ENCODE peak calls at places on chromosomes 16 and 17, in four cellular contexts. A is GM13977, E is fibroblast of the aortic adventitia, L is thoracic aorta. Y is an unnamed sample.

GRCh38 chr16:49701867-49702494 is 153.9 kb downstream of the ZNF423 start:
- DNase-seq in E (peak; percentile 64), L (no peak), A (no peak), Y (no peak)

GRCh38 chr17:34382586-34383224 is 19.7 kb upstream of the CCL1 start:
- DNase-seq in E (peak; percentile 17), L (no peak), A (no peak), Y (no peak)

GRCh38 chr16:30526137-30526822 is at the start of gene ZNF768:
- DNase-seq in L (no peak), E (peak; percentile 9), A (peak; percentile 89), Y (no peak)

GRCh38 chr17:35780876-35781409 is 14.5 kb downstream of the MMP28 start:
- DNase-seq in L (no peak), E (no peak), A (no peak), Y (no peak)

GRCh38 chr16:74592847-74593246 is 14.1 kb downstream of the GLG1 start:
- DNase-seq in L (no peak), E (no peak), A (no peak), Y (no peak)

GRCh38 chr16:86642084-86642483 is 63.7 kb downstream of the FOXL1 start:
- DNase-seq in E (no peak), L (no peak), A (no peak), Y (no peak)

GRCh38 chr17:50564916-50565315 is 4.4 kb downstream of the CACNA1G start:
- DNase-seq in L (peak; percentile 61), E (peak; percentile 91), A (no peak), Y (peak; percentile 83)

GRCh38 chr17:1367351-1367745 is 32.7 kb downstream of the YWHAE start:
- DNase-seq in E (peak; percentile 43), A (no peak), L (no peak), Y (no peak)

GRCh38 chr16:89422905-89423630 is 67.3 kb downstream of the ANKRD11 start:
- DNase-seq in A (peak; percentile 64), E (peak; percentile 33), L (no peak), Y (no peak)

GRCh38 chr17:78717431-78717980 is 64.6 kb downstream of the CYTH1 start:
- DNase-seq in L (no peak), E (peak; percentile 67), A (no peak), Y (no peak)

GRCh38 chr17:61202564-61202963 is 197.1 kb upstream of the TBX2 start:
- DNase-seq in L (no peak), E (no peak), A (no peak), Y (no peak)

GRCh38 chr16:3696425-3697218 is 20.7 kb downstream of the TRAP1 start:
- DNase-seq in E (peak; percentile 89), A (no peak), L (no peak), Y (peak; percentile 30)

GRCh38 chr16:75653926-75654325 is 6.4 kb downstream of the TERF2IP start:
- DNase-seq in L (no peak), A (no peak), E (peak; percentile 77), Y (peak; percentile 46)

GRCh38 chr17:50212121-50212843 is 10.9 kb upstream of the COL1A1 start:
- DNase-seq in L (no peak), E (peak; percentile 95), A (no peak), Y (no peak)

GRCh38 chr16:83814654-83814985 is 6.8 kb downstream of the HSBP1 start:
- DNase-seq in A (no peak), E (peak; percentile 49), L (no peak), Y (no peak)

GRCh38 chr17:45428954-45429337 is 3.7 kb downstream of the ARHGAP27 start:
- DNase-seq in E (no peak), L (no peak), A (peak; percentile 67), Y (no peak)

GRCh38 chr16:57536306-57537193 is at the start of gene CCDC102A:
- DNase-seq in L (no peak), A (peak; percentile 75), E (no peak), Y (peak; percentile 5)

GRCh38 chr17:640436-640835 is 74.2 kb downstream of the VPS53 start:
- DNase-seq in E (no peak), L (no peak), A (no peak), Y (no peak)

GRCh38 chr17:28363776-28364650 is 986 bp downstream of the SEBOX start:
- DNase-seq in A (no peak), L (no peak), E (no peak), Y (no peak)

GRCh38 chr16:50697881-50698767 is 4.7 kb downstream of the NOD2 start:
- DNase-seq in A (peak; percentile 69), L (no peak), E (peak; percentile 40), Y (peak; percentile 8)

GRCh38 chr17:31155208-31155810 is 60.5 kb downstream of the NF1 start:
- DNase-seq in L (no peak), E (peak; percentile 34), A (no peak), Y (no peak)

GRCh38 chr16:58024673-58025350 is 742 bp upstream of the MMP15 start:
- DNase-seq in L (no peak), A (no peak), E (no peak), Y (no peak)

GRCh38 chr16:11407047-11407982 is 62.1 kb downstream of the RMI2 start:
- DNase-seq in A (peak; percentile 86), L (peak; percentile 32), E (peak; percentile 74), Y (peak; percentile 29)

GRCh38 chr17:63151981-63152523 is 186.0 kb downstream of the TANC2 start:
- DNase-seq in E (peak; percentile 34), A (no peak), L (no peak), Y (peak; percentile 8)

GRCh38 chr17:676965-677364 is 37.7 kb downstream of the VPS53 start:
- DNase-seq in A (no peak), L (no peak), E (no peak), Y (no peak)

GRCh38 chr16:88525663-88525990 is 44.6 kb upstream of the ZC3H18 start:
- DNase-seq in E (no peak), L (no peak), A (no peak), Y (no peak)

GRCh38 chr16:9033125-9033830 is 58.2 kb upstream of the HAPSTR1 start:
- DNase-seq in E (peak; percentile 77), A (no peak), L (no peak), Y (no peak)
- TF ChIP-seq CTCF in E (peak; percentile 72), A (peak; percentile 53), L (peak; percentile 48), Y (peak; percentile 72)

GRCh38 chr17:75289122-75289831 is at the start of gene SLC25A19:
- DNase-seq in E (peak; percentile 99), L (peak; percentile 94), A (peak; percentile 94), Y (peak; percentile 97)

GRCh38 chr17:75288784-75289121 is 480 bp downstream of the SLC25A19 start:
- DNase-seq in L (no peak), E (no peak), A (peak; percentile 48), Y (no peak)

GRCh38 chr17:75288359-75288758 is 874 bp downstream of the SLC25A19 start:
- DNase-seq in E (no peak), A (no peak), L (no peak), Y (no peak)

GRCh38 chr17:75287221-75287620 is 2.0 kb downstream of the SLC25A19 start:
- DNase-seq in L (no peak), A (no peak), E (no peak), Y (no peak)

DNA sequence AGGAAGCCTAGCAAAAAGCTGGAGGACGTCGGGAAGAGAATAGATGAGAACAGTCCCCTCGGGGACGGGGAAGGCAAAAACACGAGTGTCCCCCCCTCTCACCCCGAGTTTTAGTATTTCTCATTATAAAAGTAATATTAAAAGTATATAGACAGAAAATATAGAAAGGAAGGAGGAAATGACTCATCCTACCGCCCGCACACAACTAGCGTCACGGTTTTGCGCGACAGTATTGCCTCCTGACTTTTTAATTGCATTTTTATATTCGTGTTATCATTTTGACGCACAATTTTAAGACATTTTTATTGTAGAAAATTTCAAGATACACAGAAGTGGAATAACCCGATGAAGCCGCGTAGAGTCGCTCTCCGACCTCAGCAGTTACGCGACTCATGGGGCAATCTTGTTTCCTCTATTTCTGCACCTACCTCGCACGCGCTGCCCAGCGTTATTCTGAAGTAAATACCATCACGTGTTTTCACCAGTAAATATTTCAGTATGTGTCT is 652 bp upstream of the SLC25A19 start:
- DNase-seq in L (no peak), E (peak; percentile 63), A (no peak), Y (no peak)
- TF ChIP-seq CTCF in L (no peak), E (no peak), A (peak; percentile 61), Y (peak; percentile 29)

GRCh38 chr16:1013593-1013900 is 32.0 kb downstream of the SOX8 start:
- DNase-seq in A (no peak), L (no peak), E (no peak), Y (no peak)

GRCh38 chr16:1014221-1014620 is 32.7 kb downstream of the SOX8 start:
- DNase-seq in A (no peak), E (no peak), L (no peak), Y (no peak)

GRCh38 chr16:1012135-1012534 is 30.6 kb downstream of the SOX8 start:
- DNase-seq in A (no peak), E (no peak), L (no peak), Y (no peak)

GRCh38 chr16:1011316-1012082 is 29.9 kb downstream of the SOX8 start:
- DNase-seq in A (no peak), L (no peak), E (no peak), Y (no peak)

DNA sequence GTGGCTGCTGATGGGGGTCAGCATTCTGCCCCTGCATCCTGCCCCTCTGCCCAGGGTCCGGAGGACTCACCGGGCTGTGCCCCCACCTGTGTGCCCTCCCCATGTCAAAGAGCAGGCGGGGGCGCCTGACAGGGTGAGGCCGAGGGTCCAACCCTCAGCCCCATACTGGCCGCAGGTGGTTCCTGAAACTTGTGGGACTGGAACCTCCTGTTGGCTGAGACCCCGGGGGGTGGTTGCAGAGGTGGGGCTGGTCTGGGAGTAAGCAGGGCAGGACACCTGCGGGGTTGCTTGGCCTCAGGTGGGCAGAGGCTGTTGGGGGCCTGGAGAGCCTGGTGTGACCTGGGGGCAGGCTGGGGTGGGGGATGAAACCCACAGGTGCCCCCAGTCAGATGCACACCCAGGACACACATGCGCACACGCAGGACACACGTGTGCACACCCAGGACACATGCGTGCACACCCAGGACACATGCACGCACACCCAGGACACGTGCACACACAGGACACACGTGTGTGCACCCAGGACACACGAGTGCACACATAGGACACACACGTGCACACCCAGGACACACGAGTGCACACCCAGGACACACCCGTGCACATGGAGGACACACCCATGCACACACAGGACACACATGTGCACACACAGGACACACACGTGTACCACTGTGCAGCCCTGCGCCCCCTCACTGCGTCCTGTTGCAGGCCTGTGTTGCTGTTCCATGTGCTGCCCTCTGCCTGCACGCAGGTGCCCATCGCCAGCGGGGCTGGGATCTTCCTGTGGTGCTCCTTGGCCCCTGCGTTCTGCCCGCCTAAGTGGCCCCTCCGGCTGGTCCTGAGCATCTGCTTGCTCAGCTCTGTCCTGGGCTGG is 31.4 kb downstream of the SOX8 start:
- DNase-seq in E (no peak), L (no peak), A (no peak), Y (no peak)
- TF ChIP-seq CTCF in E (no peak), L (no peak), A (no peak), Y (no peak)

GRCh38 chr17:7897090-7897489 is 8.5 kb downstream of the CHD3 start:
- DNase-seq in A (no peak), L (no peak), E (no peak), Y (no peak)

GRCh38 chr17:7893226-7893880 is 4.8 kb downstream of the CHD3 start:
- DNase-seq in E (no peak), L (no peak), A (no peak), Y (no peak)

GRCh38 chr17:7894226-7894625 is 5.6 kb downstream of the CHD3 start:
- DNase-seq in A (no peak), E (no peak), L (no peak), Y (no peak)

GRCh38 chr17:7894866-7895265 is 6.3 kb downstream of the CHD3 start:
- DNase-seq in E (no peak), L (no peak), A (no peak), Y (no peak)

DNA sequence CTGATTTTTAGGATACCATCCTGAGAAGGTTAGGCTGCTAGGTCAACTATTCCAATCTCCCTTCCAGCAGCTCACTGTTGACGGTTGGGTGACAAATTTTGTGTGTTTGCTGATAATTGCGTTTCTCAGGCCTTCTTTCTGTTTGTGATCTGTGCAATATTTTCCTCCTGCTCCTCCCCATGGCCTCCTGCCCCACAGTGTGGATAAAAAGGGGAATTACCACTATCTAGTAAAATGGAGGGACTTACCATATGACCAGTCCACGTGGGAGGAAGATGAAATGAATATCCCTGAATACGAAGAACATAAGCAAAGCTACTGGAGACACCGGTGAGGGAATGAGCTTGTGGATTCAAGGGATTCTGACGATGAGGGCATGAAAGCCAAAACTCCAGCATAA is 9.2 kb downstream of the CHD3 start:
- DNase-seq in L (no peak), A (no peak), E (peak; percentile 75), Y (no peak)
- TF ChIP-seq CTCF in L (no peak), A (peak; percentile 24), E (peak; percentile 62), Y (peak; percentile 43)